ENCODE peak calls at places on chromosome 20, in four cellular contexts. C is hepatocyte, R is nephron progenitor cell, V is AG04450. F is an unnamed sample.

GRCh38 chr20:14234666-14235295 is 102.6 kb downstream of the FLRT3 start:
- DNase-seq in C (no peak), R (no peak), V (no peak), F (peak)

GRCh38 chr20:5827098-5827853 is 77.1 kb downstream of the SHLD1 start:
- DNase-seq in C (no peak), R (no peak), V (no peak), F (no peak)

GRCh38 chr20:8722277-8722928 is 346.5 kb upstream of the PLCB4 start:
- DNase-seq in C (peak), R (peak), V (peak), F (peak)

GRCh38 chr20:1943267-1944002 is 48.2 kb downstream of the SIRPA start:
- DNase-seq in C (peak), R (no peak), V (no peak), F (peak)

GRCh38 chr20:48523191-48523757 is 304.5 kb downstream of the PREX1 start:
- DNase-seq in C (peak), R (peak), V (no peak), F (peak)

GRCh38 chr20:39986231-39986904 is 702.7 kb downstream of the MAFB start:
- DNase-seq in C (peak), R (no peak), V (no peak), F (peak)

GRCh38 chr20:1896859-1897258 is 1.7 kb downstream of the SIRPA start:
- DNase-seq in C (no peak), R (no peak), V (no peak), F (no peak)

GRCh38 chr20:47490795-47491194 is 10.9 kb upstream of the NCOA3 start:
- DNase-seq in C (no peak), R (no peak), V (no peak), F (no peak)

GRCh38 chr20:7841967-7842301 is 98.3 kb downstream of the HAO1 start:
- DNase-seq in C (peak), R (no peak), V (peak), F (peak)

GRCh38 chr20:47720636-47721427 is 64.4 kb downstream of the SULF2 start:
- DNase-seq in C (no peak), R (no peak), V (no peak), F (peak)

GRCh38 chr20:25230177-25230831 is 17.6 kb upstream of the PYGB start:
- DNase-seq in C (no peak), R (no peak), V (no peak), F (no peak)

GRCh38 chr20:5220334-5221077 is 93.7 kb downstream of the CDS2 start:
- DNase-seq in C (no peak), R (no peak), V (no peak), F (peak)

GRCh38 chr20:25036331-25036936 is 21.5 kb downstream of the ACSS1 start:
- DNase-seq in C (no peak), R (no peak), V (no peak), F (no peak)

GRCh38 chr20:40192529-40192928 is 496.5 kb downstream of the MAFB start:
- DNase-seq in C (no peak), R (no peak), V (no peak), F (no peak)

GRCh38 chr20:17873410-17874270 is 95.0 kb downstream of the SNX5 start:
- DNase-seq in C (peak), R (no peak), V (peak), F (peak)

GRCh38 chr20:435558-435957 is 26.8 kb downstream of the TBC1D20 start:
- DNase-seq in C (no peak), R (no peak), V (no peak), F (no peak)

GRCh38 chr20:8515810-8516435 is 383.9 kb downstream of the PLCB1 start:
- DNase-seq in C (no peak), R (no peak), V (no peak), F (no peak)

GRCh38 chr20:23452776-23453175 is at the start of gene CST11:
- DNase-seq in C (no peak), R (no peak), V (no peak), F (no peak)

GRCh38 chr20:10469599-10469998 is 34.5 kb downstream of the SLX4IP start:
- DNase-seq in C (peak), R (peak), V (peak), F (peak)

GRCh38 chr20:2476742-2477615 is 6.4 kb upstream of the SNRPB start:
- DNase-seq in C (no peak), R (no peak), V (no peak), F (no peak)

GRCh38 chr20:24451428-24451827 is 18.0 kb upstream of the SYNDIG1 start:
- DNase-seq in C (no peak), R (no peak), V (no peak), F (no peak)

GRCh38 chr20:32632461-32633354 is 41.0 kb downstream of the C20orf203 start:
- DNase-seq in C (no peak), R (no peak), V (no peak), F (no peak)

GRCh38 chr20:31691646-31692275 is 30.9 kb downstream of the BCL2L1 start:
- DNase-seq in C (no peak), R (no peak), V (no peak), F (no peak)

GRCh38 chr20:34736106-34736505 is 32.0 kb downstream of the TP53INP2 start:
- DNase-seq in C (no peak), R (no peak), V (no peak), F (no peak)

GRCh38 chr20:61135966-61136365 is 116.1 kb upstream of the CDH4 start:
- DNase-seq in C (no peak), R (peak), V (no peak), F (no peak)

GRCh38 chr20:63307538-63308217 is 14.7 kb downstream of the COL20A1 start:
- DNase-seq in C (no peak), R (no peak), V (no peak), F (no peak)

GRCh38 chr20:17898548-17898994 is 70.0 kb downstream of the SNX5 start:
- DNase-seq in C (peak), R (peak), V (peak), F (peak)

GRCh38 chr20:5870462-5871021 is 79.8 kb downstream of the TRMT6 start:
- DNase-seq in C (no peak), R (no peak), V (no peak), F (no peak)

DNA sequence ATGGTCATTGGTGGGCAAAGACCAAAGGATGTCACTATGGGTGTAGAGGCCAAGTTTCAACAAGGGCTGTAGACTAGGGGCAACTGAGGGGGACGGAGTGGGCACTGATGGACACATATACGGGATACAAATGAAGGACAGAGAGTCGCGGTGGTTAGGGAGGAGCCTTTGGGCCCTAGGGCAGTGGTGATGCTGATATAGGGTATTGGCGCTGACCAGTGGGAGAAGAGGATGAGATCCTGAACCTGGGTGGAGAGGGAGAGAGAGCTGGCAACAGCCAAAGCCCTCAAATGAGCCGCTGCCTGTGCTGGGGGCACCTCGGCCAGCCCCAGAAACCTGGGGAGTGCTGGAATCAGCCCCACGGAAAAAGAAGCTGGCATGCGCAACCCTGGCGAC is 1.6 kb downstream of the CDH22 start:
- DNase-seq in C (no peak), R (no peak), V (no peak), F (no peak)
- TF ChIP-seq CTCF in C (no peak), R (no peak), V (no peak), F (no peak)

GRCh38 chr20:50664248-50664647 is 27.1 kb downstream of the RIPOR3 start:
- DNase-seq in C (no peak), R (no peak), V (no peak), F (no peak)
- TF ChIP-seq CTCF in C (no peak), R (no peak), V (no peak), F (no peak)

GRCh38 chr20:62289898-62290297 is 12.9 kb upstream of the ADRM1 start:
- DNase-seq in C (no peak), R (no peak), V (no peak), F (no peak)
- TF ChIP-seq CTCF in C (no peak), R (no peak), V (no peak), F (no peak)

GRCh38 chr20:44093249-44093582 is 93.8 kb downstream of the JPH2 start:
- DNase-seq in C (no peak), R (no peak), V (no peak), F (no peak)
- TF ChIP-seq CTCF in C (no peak), R (no peak), V (no peak), F (no peak)

DNA sequence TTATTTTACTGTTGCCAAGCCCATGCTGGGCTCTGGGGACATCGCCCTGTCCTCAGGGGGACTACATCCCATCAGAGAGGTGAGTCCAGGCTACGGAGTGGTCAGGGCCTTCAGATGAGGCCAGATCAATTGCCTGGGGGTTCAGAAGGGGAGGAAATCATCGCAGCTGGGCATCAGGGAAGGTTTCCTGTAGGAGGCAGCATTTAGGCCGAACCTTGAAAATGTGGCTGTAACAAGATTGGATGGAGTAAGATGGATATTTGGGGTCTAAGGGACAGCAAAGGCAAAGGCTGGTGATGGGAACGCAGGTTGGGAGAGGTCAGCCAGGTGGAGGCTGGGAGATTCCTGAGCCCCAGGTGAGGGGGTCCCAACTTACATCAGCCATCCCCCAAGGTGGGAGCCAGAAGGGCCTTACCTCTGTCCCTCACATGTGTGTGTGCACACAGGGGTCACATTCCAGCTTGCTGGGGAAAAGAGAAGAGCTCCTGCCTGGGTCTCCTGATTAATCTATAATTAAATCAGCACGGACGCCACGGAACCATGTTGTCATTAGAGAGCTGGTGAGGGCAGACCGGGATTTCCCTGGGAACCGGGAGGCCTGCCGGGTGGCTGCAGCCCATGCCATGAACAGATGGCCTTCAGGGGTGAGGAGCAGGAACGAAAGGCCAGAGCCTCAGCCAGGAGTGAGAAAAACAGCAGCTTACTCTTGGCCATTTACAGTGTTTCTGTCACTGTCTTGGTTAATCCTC is 30.5 kb upstream of the DLGAP4 start:
- DNase-seq in C (no peak), R (no peak), V (no peak), F (no peak)
- TF ChIP-seq CTCF in C (no peak), R (no peak), V (peak), F (no peak)

DNA sequence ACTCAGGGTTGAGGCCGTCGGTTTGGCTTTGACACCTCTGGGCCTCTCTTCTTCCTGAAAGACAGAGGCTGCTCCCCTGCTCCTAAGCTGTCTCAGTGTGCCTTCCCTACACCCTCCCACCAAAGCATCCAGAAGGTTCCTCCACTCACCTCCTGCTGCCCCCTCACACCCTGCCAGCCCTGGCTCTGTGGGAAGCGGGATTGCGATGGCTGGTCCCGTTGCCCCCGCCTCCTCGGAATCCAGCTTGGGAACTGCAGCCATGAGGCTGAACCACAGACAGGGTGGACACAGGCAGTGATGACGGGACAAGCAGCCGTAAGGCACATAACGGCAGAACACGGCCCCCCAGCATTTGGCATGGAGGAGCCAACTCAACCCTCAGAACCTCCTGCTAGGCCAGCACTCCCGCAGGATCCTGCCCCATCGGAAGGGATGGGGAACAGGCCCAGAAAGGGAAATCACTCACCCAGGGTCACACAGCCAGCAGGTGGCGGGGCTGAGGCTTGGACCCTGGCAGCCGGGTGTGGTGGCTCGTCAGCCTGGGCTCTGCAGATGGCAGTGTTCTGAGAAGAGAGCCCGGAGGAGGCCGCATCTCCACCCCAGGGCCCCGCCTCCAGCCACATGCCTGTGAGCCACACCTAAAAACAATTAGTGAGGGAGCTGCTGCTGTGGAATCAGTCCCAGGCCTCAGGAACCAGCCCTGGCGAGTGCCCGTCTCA is 139.6 kb downstream of the PHACTR3 start:
- DNase-seq in C (no peak), R (no peak), V (no peak), F (no peak)
- TF ChIP-seq CTCF in C (no peak), R (no peak), V (no peak), F (no peak)

DNA sequence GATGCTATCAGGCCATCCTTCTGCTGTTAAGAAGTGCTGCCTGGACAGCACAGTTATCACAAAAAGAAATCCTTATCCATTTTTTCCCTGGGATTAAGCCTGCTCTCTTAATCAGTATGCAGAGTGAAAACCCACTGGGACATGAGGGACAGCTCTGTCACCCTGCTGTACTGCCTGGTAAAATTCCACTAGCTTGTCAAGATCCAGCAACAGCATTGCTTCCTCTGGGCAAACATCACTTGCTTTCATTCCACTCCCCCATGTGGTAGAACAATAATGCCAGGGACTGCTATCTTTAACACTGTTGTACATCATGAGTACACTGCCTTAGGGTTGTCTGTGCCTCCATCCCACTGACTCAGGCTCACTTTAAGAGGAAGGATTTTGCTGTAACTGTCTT is 331.3 kb downstream of the KIF16B start:
- DNase-seq in C (peak), R (no peak), V (no peak), F (no peak)
- TF ChIP-seq CTCF in C (peak), R (no peak), V (no peak), F (no peak)

GRCh38 chr20:37393863-37394542 is 48.1 kb downstream of the SRC start:
- DNase-seq in C (no peak), R (no peak), V (no peak), F (no peak)

GRCh38 chr20:37390891-37391525 is 45.1 kb downstream of the SRC start:
- DNase-seq in C (no peak), R (no peak), V (no peak), F (no peak)

GRCh38 chr20:37393196-37393862 is 47.4 kb downstream of the SRC start:
- DNase-seq in C (no peak), R (no peak), V (no peak), F (no peak)

GRCh38 chr20:37390503-37390890 is 44.6 kb downstream of the SRC start:
- DNase-seq in C (no peak), R (no peak), V (no peak), F (no peak)

GRCh38 chr20:37392441-37393195 is 46.7 kb downstream of the SRC start:
- DNase-seq in C (no peak), R (no peak), V (no peak), F (peak)
- TF ChIP-seq CTCF in C (peak), R (no peak), V (peak), F (peak)

GRCh38 chr20:29298759-29299613 is 1958.5 kb upstream of the DEFB115 start:
- DNase-seq in C (no peak), R (no peak), V (no peak), F (peak)

GRCh38 chr20:29300579-29301551 is 1956.6 kb upstream of the DEFB115 start:
- DNase-seq in C (no peak), R (no peak), V (no peak), F (no peak)

GRCh38 chr20:29299811-29300578 is 1957.5 kb upstream of the DEFB115 start:
- DNase-seq in C (no peak), R (no peak), V (no peak), F (no peak)

GRCh38 chr20:29302979-29303644 is 1954.4 kb upstream of the DEFB115 start:
- DNase-seq in C (no peak), R (no peak), V (no peak), F (no peak)

GRCh38 chr20:29301624-29302259 is 1955.7 kb upstream of the DEFB115 start:
- DNase-seq in C (no peak), R (no peak), V (no peak), F (no peak)
- TF ChIP-seq CTCF in C (no peak), R (no peak), V (no peak), F (no peak)

DNA sequence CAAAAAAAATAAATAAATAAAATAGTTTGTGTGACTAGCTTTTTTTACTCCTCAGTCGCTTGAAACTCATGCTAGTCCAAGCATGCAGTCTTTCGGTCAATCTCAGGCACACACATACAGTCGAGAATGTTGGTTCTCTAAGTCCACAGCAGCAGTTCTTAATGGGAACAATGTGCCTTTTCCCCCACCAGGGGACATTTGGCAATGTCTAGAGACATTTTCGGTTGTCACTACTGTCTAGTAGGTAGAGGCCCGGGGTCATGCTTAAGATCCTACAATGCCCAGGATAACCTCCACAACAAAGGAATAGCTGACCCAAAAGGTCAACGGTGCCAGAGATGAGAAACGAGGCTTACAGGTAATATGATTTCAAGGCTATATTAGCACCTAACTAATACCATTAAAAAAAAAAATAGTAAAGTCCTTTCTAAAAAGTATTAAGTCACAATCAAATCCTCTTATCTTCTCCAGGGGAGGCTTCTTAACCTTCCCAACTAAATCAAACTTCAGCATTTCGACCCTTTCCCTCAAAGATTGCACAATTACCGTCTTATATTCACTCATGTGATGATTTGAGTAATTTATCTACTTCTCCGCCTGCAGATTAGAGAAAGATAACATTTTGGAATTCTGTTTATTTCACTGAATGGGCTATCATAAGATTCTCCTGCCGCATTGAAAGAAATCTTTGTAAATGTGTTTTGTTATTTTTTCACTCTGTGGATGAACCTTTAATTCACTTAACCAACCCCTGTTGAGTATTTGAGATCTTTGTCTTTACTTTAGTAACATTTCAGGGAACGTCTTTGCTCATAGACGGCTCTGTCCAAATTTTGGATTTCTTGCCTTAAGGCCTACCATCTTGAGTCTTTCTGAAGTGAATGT is 8.1 kb upstream of the SALL4 start:
- DNase-seq in C (no peak), R (no peak), V (no peak), F (no peak)
- TF ChIP-seq CTCF in C (no peak), R (no peak), V (no peak), F (no peak)

F was measured in fibroblast of pulmonary artery.